ENCODE peak calls at places on chromosomes 2 and 18, in four cellular contexts. Q is fibroblast of lung, C is K562, M is hepatocyte. L is an unnamed sample.

GRCh38 chr2:158835431-158835830 is 40.3 kb downstream of the DAPL1 start:
- DNase-seq in M (no peak), Q (no peak), C (no peak), L (no peak)

GRCh38 chr18:21167641-21168372 is 56.2 kb upstream of the ROCK1 start:
- DNase-seq in C (no peak), Q (no peak), M (peak; percentile 78), L (peak; percentile 35)

GRCh38 chr2:205527801-205528200 is 154.5 kb upstream of the NRP2 start:
- DNase-seq in Q (no peak), M (no peak), C (no peak), L (no peak)

GRCh38 chr2:192194065-192194865 is 468 bp downstream of the TMEFF2 start:
- DNase-seq in M (peak; percentile 36), C (no peak), Q (peak; percentile 26), L (no peak)

GRCh38 chr2:226638576-226638975 is 161.0 kb downstream of the IRS1 start:
- DNase-seq in Q (peak; percentile 70), C (peak; percentile 12), M (no peak), L (no peak)

GRCh38 chr2:68196120-68196716 is 38.5 kb downstream of the PNO1 start:
- DNase-seq in M (peak; percentile 40), C (no peak), Q (peak; percentile 76), L (peak; percentile 50)

GRCh38 chr2:161745866-161746614 is 121.8 kb downstream of the SLC4A10 start:
- DNase-seq in C (no peak), M (peak; percentile 13), Q (no peak), L (no peak)

GRCh38 chr2:120343433-120344105 is 2.4 kb upstream of the INHBB start:
- DNase-seq in C (peak; percentile 66), M (peak; percentile 94), Q (peak; percentile 75), L (peak; percentile 95)

GRCh38 chr2:136828774-136829173 is 63.4 kb downstream of the THSD7B start:
- DNase-seq in C (no peak), M (no peak), Q (no peak), L (no peak)

GRCh38 chr2:151029406-151030157 is 232.1 kb downstream of the RBM43 start:
- DNase-seq in C (no peak), Q (peak; percentile 93), M (no peak), L (no peak)

GRCh38 chr2:190408538-190409271 is 550 bp downstream of the MFSD6 start:
- DNase-seq in M (peak; percentile 62), Q (no peak), C (peak; percentile 57), L (peak; percentile 51)

GRCh38 chr18:56639094-56639361 is 636 bp upstream of the TXNL1 start:
- DNase-seq in C (no peak), Q (no peak), M (no peak), L (peak; percentile 1)

GRCh38 chr2:82789886-82790276 is 1669.2 kb downstream of the SUCLG1 start:
- DNase-seq in M (no peak), Q (peak; percentile 70), C (no peak), L (no peak)

GRCh38 chr2:240873805-240874714 is 5.4 kb downstream of the AGXT start:
- DNase-seq in Q (no peak), M (peak; percentile 92), C (no peak), L (peak; percentile 40)

GRCh38 chr2:209773377-209773776 is 1.7 kb downstream of the UNC80 start:
- DNase-seq in M (no peak), Q (no peak), C (no peak), L (no peak)

GRCh38 chr2:40400336-40400953 is 51.4 kb downstream of the SLC8A1 start:
- DNase-seq in C (no peak), Q (peak; percentile 38), M (no peak), L (no peak)

GRCh38 chr18:39675916-39676315 is 2110.3 kb upstream of the CELF4 start:
- DNase-seq in C (no peak), Q (no peak), M (no peak), L (no peak)

GRCh38 chr2:146161256-146161882 is 1641.5 kb upstream of the ZEB2 start:
- DNase-seq in C (no peak), Q (no peak), M (no peak), L (no peak)

GRCh38 chr2:70937866-70938579 is 2.3 kb downstream of the ATP6V1B1 start:
- DNase-seq in M (peak; percentile 8), C (no peak), Q (no peak), L (no peak)

GRCh38 chr2:74571058-74571457 is 16.5 kb downstream of the DOK1 start:
- DNase-seq in M (no peak), C (no peak), Q (no peak), L (no peak)
- H3K4me3 ChIP-seq in M (no peak overlapping the region), C (no peak overlapping the region), Q (no peak overlapping the region), L (no peak overlapping the region)

GRCh38 chr18:79411614-79412526 is 16.1 kb downstream of the NFATC1 start:
- DNase-seq in Q (no peak), C (no peak), M (no peak), L (no peak)

GRCh38 chr18:79406708-79407107 is 11.0 kb downstream of the NFATC1 start:
- DNase-seq in M (no peak), C (no peak), Q (no peak), L (no peak)

GRCh38 chr18:79410731-79411613 is 15.2 kb downstream of the NFATC1 start:
- DNase-seq in C (no peak), M (no peak), Q (no peak), L (no peak)

GRCh38 chr18:79410171-79410641 is 14.5 kb downstream of the NFATC1 start:
- DNase-seq in C (no peak), M (no peak), Q (no peak), L (no peak)

GRCh38 chr18:79409313-79409712 is 13.6 kb downstream of the NFATC1 start:
- DNase-seq in Q (no peak), M (no peak), C (no peak), L (no peak)
- H4K20me1 ChIP-seq in Q (no peaks in the 10 kb centered on the region), M (no peaks in the 10 kb centered on the region), C (peaks cover 18% of the 10 kb centered on the region), L (no peaks in the 10 kb centered on the region)

GRCh38 chr2:196970089-196970488 is 43.6 kb upstream of the PGAP1 start:
- DNase-seq in M (no peak), Q (no peak), C (no peak), L (no peak)

GRCh38 chr2:196966078-196966477 is 39.6 kb upstream of the PGAP1 start:
- DNase-seq in C (no peak), Q (no peak), M (no peak), L (no peak)

GRCh38 chr2:196963961-196964360 is 37.5 kb upstream of the PGAP1 start:
- DNase-seq in C (no peak), Q (no peak), M (no peak), L (no peak)

GRCh38 chr2:196967775-196968174 is 41.3 kb upstream of the PGAP1 start:
- DNase-seq in M (no peak), Q (no peak), C (no peak), L (no peak)

DNA sequence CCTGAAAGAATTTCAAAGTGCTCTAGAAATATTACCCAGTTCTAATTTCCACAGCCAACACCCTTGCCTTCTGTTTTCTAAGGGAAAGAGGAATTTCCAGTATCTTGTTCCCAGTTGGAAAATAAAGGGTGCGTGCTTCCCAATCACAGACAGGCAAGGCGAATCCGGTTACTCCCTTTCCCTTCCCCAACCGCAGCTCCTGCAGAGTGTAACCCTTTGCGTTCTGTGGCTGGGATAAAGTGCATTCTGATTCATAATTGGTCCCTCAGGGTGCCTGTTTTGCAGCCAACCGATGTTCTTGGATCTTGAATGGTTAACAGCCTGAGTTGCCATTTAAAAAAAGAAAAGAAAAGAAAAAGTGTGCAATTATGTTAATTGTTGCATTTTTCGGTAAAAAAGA is 40.6 kb upstream of the PGAP1 start:
- DNase-seq in M (no peak), C (no peak), Q (peak; percentile 73), L (peak; percentile 29)
- H3K4me3 ChIP-seq in M (peak overlapping the region; percentile 15), C (no peak overlapping the region), Q (peak overlapping the region; percentile 39), L (peak overlapping the region; percentile 8)

DNA sequence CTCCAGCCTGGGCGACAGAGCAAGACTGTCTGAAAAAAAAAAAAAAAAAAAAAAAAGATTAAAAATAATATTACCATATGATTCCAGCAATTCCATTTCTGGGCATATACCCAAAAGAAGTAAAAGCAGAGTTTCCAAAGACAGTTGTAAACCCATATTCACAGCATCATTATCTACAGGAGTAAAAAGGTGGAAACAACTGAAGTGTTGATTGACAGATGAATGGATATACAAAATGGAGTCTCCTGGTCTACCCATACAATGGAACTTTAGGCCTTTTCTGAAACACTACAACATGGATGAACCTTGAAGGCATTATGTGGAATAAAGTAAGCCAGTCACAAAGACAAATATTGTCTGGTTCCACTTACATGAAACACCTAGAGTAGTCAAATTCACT is 5.7 kb downstream of the RNU4ATAC start:
- DNase-seq in Q (no peak), M (no peak), C (no peak), L (no peak)
- H4K20me1 ChIP-seq in Q (no peaks in the 10 kb centered on the region), M (peaks cover 13% of the 10 kb centered on the region), C (peaks cover 4% of the 10 kb centered on the region), L (peaks cover 75% of the 10 kb centered on the region)

DNA sequence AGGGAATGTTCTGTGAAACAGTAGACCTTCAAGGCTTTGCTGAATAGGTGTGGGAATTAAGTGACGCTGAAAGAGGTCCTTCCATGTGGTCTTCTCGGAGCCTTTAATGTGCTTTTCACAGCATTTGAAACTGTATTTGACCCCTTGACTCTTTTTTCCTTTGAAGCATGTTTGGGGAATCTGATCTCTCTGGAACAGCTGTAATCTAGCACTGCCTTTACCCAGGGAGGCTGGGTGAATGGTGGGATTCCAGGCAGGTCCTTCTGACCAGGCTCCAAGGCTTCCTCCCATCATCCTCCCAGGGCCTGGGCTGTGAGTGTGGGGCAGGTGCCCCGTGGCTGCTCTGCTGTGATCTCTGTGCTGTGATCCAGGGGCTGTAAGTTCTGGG is 4.2 kb downstream of the ZAP70 start:
- DNase-seq in C (no peak), M (no peak), Q (no peak), L (no peak)
- H3K4me3 ChIP-seq in C (no peak overlapping the region), M (no peak overlapping the region), Q (no peak overlapping the region), L (no peak overlapping the region)

DNA sequence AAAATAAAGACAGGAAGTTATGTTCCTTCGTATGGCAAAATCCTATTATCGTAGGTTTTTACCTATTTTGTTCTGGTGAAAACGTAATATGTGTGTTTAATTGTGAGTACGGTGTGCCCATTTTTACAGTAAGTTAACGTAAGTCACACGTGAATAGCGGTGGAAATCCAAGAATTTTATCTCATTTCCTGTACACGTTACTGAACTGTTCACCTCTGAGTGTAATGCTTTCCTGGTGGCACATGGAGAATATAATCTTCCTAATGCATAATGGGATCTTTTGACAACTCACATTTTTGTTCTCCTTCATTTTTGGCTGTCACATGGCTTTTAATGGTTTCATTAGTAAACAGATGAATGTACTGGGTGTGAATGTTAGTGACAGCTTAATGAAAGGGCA is 28.2 kb downstream of the BCL2L11 start:
- DNase-seq in Q (no peak), C (no peak), M (no peak), L (no peak)
- H4K20me1 ChIP-seq in Q (no peaks in the 10 kb centered on the region), C (no peaks in the 10 kb centered on the region), M (peaks cover 72% of the 10 kb centered on the region), L (peaks cover 96% of the 10 kb centered on the region)